ENCODE peak calls at places on chromosomes 7 and 10, in eight cellular contexts. F is astrocyte of the spinal cord; J is GM12892; E is stimulated activated CD8-positive, alpha-beta memory T cell treated with anti-CD3 and anti-CD28 coated beads, Interleukin-12 subunit alpha, Interleukin-12 subunit beta, amount 100 ng/mL, for 1 hour; W is GM06990; A is fibroblast of villous mesenchyme; G is T-helper 9 cell; S is epithelial cell of esophagus. P is an unnamed sample.

GRCh38 chr7:118080947-118081346 is 103.0 kb upstream of the LSM8 start:
- DNase-seq in F (peak), J (no peak), E (no peak), W (peak), A (peak), G (no peak), S (peak), P (peak)

GRCh38 chr7:159078911-159079270 is 65.8 kb downstream of the VIPR2 start:
- DNase-seq in F (no peak), J (no peak), E (no peak), W (no peak), A (no peak), G (no peak), S (no peak), P (no peak)

GRCh38 chr7:107213945-107214344 is 45.1 kb downstream of the HBP1 start:
- DNase-seq in F (no peak), J (no peak), E (no peak), W (no peak), A (no peak), G (no peak), S (no peak), P (no peak)

GRCh38 chr7:150901160-150902035 is 49.1 kb downstream of the AOC1 start:
- DNase-seq in F (no peak), J (no peak), E (no peak), W (no peak), A (no peak), G (no peak), S (no peak), P (no peak)

GRCh38 chr10:26454891-26455290 is 16.8 kb downstream of the APBB1IP start:
- DNase-seq in F (no peak), J (no peak), E (no peak), W (no peak), A (no peak), G (no peak), S (no peak), P (no peak)

GRCh38 chr10:102696736-102697135 is 17.5 kb downstream of the ARL3 start:
- DNase-seq in F (no peak), J (no peak), E (no peak), W (no peak), A (no peak), G (no peak), S (peak), P (no peak)

GRCh38 chr7:16817536-16817935 is 12.7 kb upstream of the AGR2 start:
- DNase-seq in F (peak), J (no peak), E (no peak), W (no peak), A (peak), G (no peak), S (peak), P (peak)

GRCh38 chr10:128046934-128047251 is 79.3 kb downstream of the MKI67 start:
- DNase-seq in F (no peak), J (no peak), E (no peak), W (no peak), A (no peak), G (no peak), S (no peak), P (no peak)

GRCh38 chr7:114622189-114622588 is 207.6 kb downstream of the FOXP2 start:
- DNase-seq in F (no peak), J (no peak), E (no peak), W (no peak), A (no peak), G (no peak), S (no peak), P (no peak)

GRCh38 chr7:151091431-151091830 is 5.2 kb downstream of the AGAP3 start:
- DNase-seq in F (no peak), J (no peak), E (no peak), W (no peak), A (peak), G (no peak), S (no peak), P (no peak)